ENCODE peak calls at places on chromosomes 12 and 14, in five cellular contexts. X is right lobe of liver, H is PC-3, D is heart right ventricle, G is upper lobe of left lung. W is an unnamed sample. For H3K27me3, the result is how much of the 10 kb centered on the place peaks cover.

GRCh38 chr12:6769003-6769389 is 2.8 kb downstream of the PTMS start:
- DNase-seq in G (peak), X (peak), H (no peak), D (no peak), W (peak)

GRCh38 chr12:14443531-14443930 is 78.0 kb downstream of the ATF7IP start:
- DNase-seq in X (no peak), D (no peak), G (no peak), H (no peak), W (no peak)

GRCh38 chr14:35535794-35536112 is 1.8 kb downstream of the INSM2 start:
- DNase-seq in H (no peak), G (no peak), X (no peak), D (no peak), W (no peak)

GRCh38 chr14:99078426-99078825 is 193.6 kb downstream of the BCL11B start:
- DNase-seq in D (no peak), H (no peak), X (no peak), G (no peak), W (no peak)

GRCh38 chr12:59570134-59570533 is 25.7 kb upstream of the SLC16A7 start:
- DNase-seq in D (no peak), G (no peak), H (peak), X (no peak), W (no peak)

GRCh38 chr12:109609256-109609821 is 35.7 kb downstream of the MVK start:
- DNase-seq in G (no peak), D (no peak), H (no peak), X (no peak), W (no peak)

GRCh38 chr12:1533602-1534304 is 60.6 kb downstream of the FBXL14 start:
- DNase-seq in D (no peak), X (no peak), G (no peak), H (no peak), W (no peak)

GRCh38 chr12:72747460-72747859 is 475.3 kb downstream of the TRHDE start:
- DNase-seq in X (no peak), H (peak), G (no peak), D (no peak), W (no peak)

GRCh38 chr12:52735816-52736632 is 32.7 kb upstream of the KRT77 start:
- DNase-seq in D (no peak), G (no peak), H (no peak), X (no peak), W (no peak)

GRCh38 chr14:95307402-95308041 is 12.2 kb downstream of the CLMN start:
- DNase-seq in X (peak), D (peak), H (no peak), G (peak), W (no peak)

GRCh38 chr12:2596441-2596840 is 198.3 kb upstream of the FKBP4 start:
- DNase-seq in G (no peak), H (no peak), D (no peak), X (no peak), W (no peak)

GRCh38 chr14:43687866-43688265 is 819.2 kb downstream of the FSCB start:
- DNase-seq in X (no peak), D (no peak), G (no peak), H (peak), W (no peak)

GRCh38 chr14:102775855-102776760 is 1.1 kb upstream of the TRAF3 start:
- DNase-seq in X (no peak), H (peak), G (peak), D (no peak), W (peak)

GRCh38 chr12:34292736-34293625 is 270.7 kb downstream of the ALG10 start:
- DNase-seq in D (peak), G (no peak), H (peak), X (peak), W (no peak)

GRCh38 chr12:106205208-106206069 is 42.4 kb downstream of the CKAP4 start:
- DNase-seq in D (peak), G (peak), H (peak), X (peak), W (peak)

GRCh38 chr14:74684444-74684843 is 28.4 kb downstream of the AREL1 start:
- DNase-seq in H (no peak), G (peak), X (no peak), D (no peak), W (no peak)

GRCh38 chr14:26719514-26719913 is 121.7 kb upstream of the NOVA1 start:
- DNase-seq in D (no peak), X (no peak), G (no peak), H (peak), W (no peak)

GRCh38 chr12:51318846-51319570 is 5.0 kb downstream of the BIN2 start:
- DNase-seq in G (peak), H (peak), D (no peak), X (no peak), W (no peak)

GRCh38 chr12:94769040-94769420 is 118.7 kb upstream of the TMCC3 start:
- DNase-seq in D (no peak), G (no peak), X (no peak), H (no peak), W (no peak)

GRCh38 chr12:49795654-49796105 is 32.5 kb downstream of the NCKAP5L start:
- DNase-seq in D (no peak), H (no peak), X (no peak), G (no peak), W (peak)

GRCh38 chr14:19902409-19902808 is 18.0 kb upstream of the OR4K5 start:
- DNase-seq in X (no peak), H (no peak), D (no peak), G (no peak), W (no peak)

GRCh38 chr12:1590083-1590979 is 4.0 kb downstream of the FBXL14 start:
- DNase-seq in X (no peak), D (no peak), H (no peak), G (no peak), W (peak)

GRCh38 chr12:11630046-11630706 is 19.3 kb upstream of the ETV6 start:
- DNase-seq in H (no peak), G (no peak), D (no peak), X (peak), W (no peak)

GRCh38 chr14:49881296-49882006 is 11.4 kb upstream of the ARF6 start:
- DNase-seq in H (no peak), X (no peak), G (no peak), D (no peak), W (no peak)

GRCh38 chr14:32434880-32435279 is 105.8 kb downstream of the AKAP6 start:
- DNase-seq in X (no peak), G (no peak), H (no peak), D (no peak), W (no peak)

GRCh38 chr14:31449971-31450610 is 7.2 kb downstream of the DTD2 start:
- DNase-seq in H (peak), D (no peak), G (no peak), X (no peak), W (peak)

GRCh38 chr14:65226824-65227604 is 124.7 kb upstream of the MAX start:
- DNase-seq in G (peak), H (peak), X (no peak), D (no peak), W (no peak)

GRCh38 chr12:91139264-91139663 is 28.0 kb upstream of the LUM start:
- DNase-seq in H (no peak), X (no peak), D (no peak), G (no peak), W (no peak)

GRCh38 chr12:26744697-26745440 is 88.1 kb downstream of the ITPR2 start:
- DNase-seq in D (no peak), H (no peak), G (no peak), X (no peak), W (no peak)

GRCh38 chr14:98847520-98848468 is 424.2 kb downstream of the BCL11B start:
- DNase-seq in D (no peak), X (no peak), G (no peak), H (no peak), W (no peak)

GRCh38 chr14:102829106-102829505 is 51.9 kb downstream of the TRAF3 start:
- DNase-seq in X (no peak), G (no peak), D (no peak), H (no peak), W (no peak)

GRCh38 chr12:99253068-99253467 is 394.5 kb upstream of the GARIN6 start:
- DNase-seq in D (no peak), G (no peak), H (peak), X (no peak), W (peak)

GRCh38 chr14:89198544-89199329 is 218.3 kb downstream of the FOXN3 start:
- DNase-seq in X (no peak), G (peak), D (no peak), H (no peak), W (no peak)

GRCh38 chr14:72741836-72742681 is 151.8 kb downstream of the DPF3 start:
- DNase-seq in D (no peak), X (no peak), G (no peak), H (no peak), W (peak)

GRCh38 chr12:57724936-57725740 is 13.4 kb downstream of the AGAP2 start:
- DNase-seq in H (no peak), X (no peak), D (no peak), G (no peak), W (no peak)

GRCh38 chr12:75611041-75611440 is 99.6 kb upstream of the KRR1 start:
- DNase-seq in G (no peak), H (no peak), X (no peak), D (no peak), W (no peak)

GRCh38 chr12:94421868-94422740 is 37.6 kb downstream of the CEP83 start:
- DNase-seq in H (no peak), X (no peak), D (no peak), G (no peak), W (no peak)

GRCh38 chr12:22339691-22340090 is 5.2 kb upstream of the ST8SIA1 start:
- DNase-seq in D (no peak), H (no peak), G (no peak), X (peak), W (no peak)

GRCh38 chr12:13343380-13343779 is 146.9 kb downstream of the EMP1 start:
- DNase-seq in X (no peak), G (no peak), H (peak), D (no peak), W (no peak)

GRCh38 chr14:77303417-77304156 is 17.1 kb downstream of the POMT2 start:
- DNase-seq in H (peak), G (peak), D (no peak), X (no peak), W (no peak)

DNA sequence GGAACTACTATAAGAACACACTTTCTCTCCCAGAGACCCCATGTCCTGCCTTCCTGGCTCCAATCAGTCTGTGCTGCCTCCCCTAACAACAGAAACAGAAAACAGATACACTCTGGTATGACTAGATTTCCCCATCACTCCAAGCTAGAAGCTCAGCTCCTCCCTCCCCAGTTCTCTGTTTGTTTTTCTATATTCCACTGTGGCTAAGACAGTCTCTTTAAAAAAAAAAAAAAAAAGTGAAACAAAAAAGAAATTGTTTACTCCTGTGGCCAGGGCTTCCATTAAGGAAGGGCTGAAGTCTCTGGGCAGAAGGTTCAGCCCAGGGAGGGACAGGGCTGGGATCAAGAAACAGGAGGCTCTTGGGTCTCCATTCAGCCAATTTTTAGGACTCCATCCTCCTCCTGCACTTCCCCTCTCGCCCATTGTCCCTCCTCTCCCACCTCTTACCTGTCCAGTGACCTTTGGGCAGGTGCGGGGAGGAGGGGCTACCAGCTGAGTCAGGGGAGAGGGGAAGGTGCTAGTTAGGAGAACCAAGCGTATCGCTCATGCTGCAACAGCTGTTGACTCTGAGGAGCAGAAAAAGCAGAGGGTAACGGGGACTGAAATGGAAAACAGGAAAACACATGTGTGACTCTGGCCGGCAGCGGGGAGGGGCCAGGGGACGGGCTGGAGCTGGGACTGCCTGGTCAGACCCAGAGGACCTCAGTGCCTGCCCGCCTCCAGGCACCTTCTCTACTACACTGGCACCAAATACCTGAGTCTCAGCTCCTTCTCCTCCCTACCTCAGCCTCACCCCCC is 4.2 kb upstream of the SLC7A7 start:
- DNase-seq in G (peak), D (peak), X (peak), H (peak), W (peak)
- H3K4me3 ChIP-seq in G (no peak), D (peak), X (peak), H (no peak), W (peak)

DNA sequence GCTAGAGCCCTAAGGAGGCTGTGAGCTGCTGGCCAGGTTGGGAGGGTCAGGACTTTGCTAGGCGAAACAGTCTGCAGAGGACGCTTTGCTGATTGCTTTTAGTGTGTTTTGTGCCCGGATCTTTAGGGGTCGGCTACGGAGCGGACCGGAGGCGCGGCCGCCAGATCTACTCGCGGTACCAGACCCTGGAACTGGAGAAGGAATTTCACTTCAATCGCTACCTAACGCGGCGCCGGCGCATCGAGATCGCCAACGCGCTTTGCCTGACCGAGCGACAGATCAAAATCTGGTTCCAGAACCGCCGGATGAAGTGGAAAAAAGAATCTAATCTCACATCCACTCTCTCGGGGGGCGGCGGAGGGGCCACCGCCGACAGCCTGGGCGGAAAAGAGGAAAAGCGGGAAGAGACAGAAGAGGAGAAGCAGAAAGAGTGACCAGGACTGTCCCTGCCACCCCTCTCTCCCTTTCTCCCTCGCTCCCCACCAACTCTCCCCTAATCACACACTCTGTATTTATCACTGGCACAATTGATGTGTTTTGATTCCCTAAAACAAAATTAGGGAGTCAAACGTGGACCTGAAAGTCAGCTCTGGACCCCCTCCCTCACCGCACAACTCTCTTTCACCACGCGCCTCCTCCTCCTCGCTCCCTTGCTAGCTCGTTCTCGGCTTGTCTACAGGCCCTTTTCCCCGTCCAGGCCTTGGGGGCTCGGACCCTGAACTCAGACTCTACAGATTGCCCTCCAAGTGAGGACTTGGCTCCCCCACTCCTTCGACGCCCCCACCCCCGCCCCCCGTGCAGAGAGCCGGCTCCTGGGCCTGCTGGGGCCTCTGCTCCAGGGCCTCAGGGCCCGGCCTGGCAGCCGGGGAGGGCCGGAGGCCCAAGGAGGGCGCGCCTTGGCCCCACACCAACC is 1.5 kb downstream of the HOXC6 start:
- DNase-seq in H (no peak), X (no peak), G (no peak), D (no peak), W (peak)
- H3K27me3 ChIP-seq in H (under half), X (under half), G (under half), D (half or more), W (half or more)

GRCh38 chr12:46900734-46901463 is 75.1 kb upstream of the SLC38A4 start:
- DNase-seq in X (no peak), D (no peak), G (no peak), H (no peak), W (no peak)

GRCh38 chr12:46903058-46903457 is 77.3 kb upstream of the SLC38A4 start:
- DNase-seq in G (no peak), H (no peak), D (no peak), X (no peak), W (no peak)

GRCh38 chr12:46907791-46908190 is 82.0 kb upstream of the SLC38A4 start:
- DNase-seq in G (no peak), X (no peak), D (no peak), H (no peak), W (no peak)

GRCh38 chr12:46901464-46902205 is 75.8 kb upstream of the SLC38A4 start:
- DNase-seq in X (no peak), D (no peak), G (no peak), H (no peak), W (no peak)

GRCh38 chr12:46904406-46905240 is 78.8 kb upstream of the SLC38A4 start:
- DNase-seq in H (no peak), X (no peak), G (no peak), D (no peak), W (no peak)
- H3K4me3 ChIP-seq in H (no peak), X (no peak), G (no peak), D (no peak), W (no peak)

GRCh38 chr14:104115131-104115600 is 23.2 kb upstream of the KIF26A start:
- DNase-seq in X (peak), D (no peak), H (no peak), G (no peak), W (peak)

GRCh38 chr14:104118006-104118844 is 20.2 kb upstream of the KIF26A start:
- DNase-seq in G (no peak), D (peak), H (no peak), X (peak), W (peak)

GRCh38 chr14:104117341-104118005 is 20.9 kb upstream of the KIF26A start:
- DNase-seq in X (peak), G (no peak), H (no peak), D (peak), W (peak)

GRCh38 chr14:104115691-104116543 is 22.5 kb upstream of the KIF26A start:
- DNase-seq in D (no peak), G (peak), X (peak), H (peak), W (peak)

GRCh38 chr14:104116544-104117340 is 21.6 kb upstream of the KIF26A start:
- DNase-seq in H (peak), X (peak), G (peak), D (peak), W (peak)
- H3K27me3 ChIP-seq in H (under half), X (under half), G (under half), D (under half), W (under half)